ENCODE peak calls at places on chromosomes 1 and 21, in seven cellular contexts. One of them, this sample, is unnamed.

GRCh38 chr21:46650476-46651098 is 15.1 kb downstream of the PRMT2 start:
- DNase-seq in SK-N-SH: peak; percentile 61
- DNase-seq in H1: no peak
- DNase-seq in HCT116: no peak
- DNase-seq in K562: no peak
- DNase-seq in GM12878: no peak
- DNase-seq in HepG2: no peak
- DNase-seq in this sample: no peak

GRCh38 chr1:20405051-20405754 is 80.8 kb downstream of the CAMK2N1 start:
- DNase-seq in H1: no peak
- DNase-seq in GM12878: no peak
- DNase-seq in HepG2: no peak
- DNase-seq in K562: no peak
- DNase-seq in SK-N-SH: no peak
- DNase-seq in HCT116: no peak
- DNase-seq in this sample: no peak

GRCh38 chr1:36773827-36774541 is 260.3 kb downstream of the GRIK3 start:
- DNase-seq in SK-N-SH: no peak
- DNase-seq in H1: no peak
- DNase-seq in GM12878: no peak
- DNase-seq in HCT116: no peak
- DNase-seq in HepG2: no peak
- DNase-seq in K562: no peak
- DNase-seq in this sample: no peak

GRCh38 chr1:182147136-182147815 is 85.8 kb upstream of the ZNF648 start:
- DNase-seq in SK-N-SH: no peak
- DNase-seq in GM12878: peak; percentile 60
- DNase-seq in H1: no peak
- DNase-seq in K562: no peak
- DNase-seq in HCT116: no peak
- DNase-seq in HepG2: no peak
- DNase-seq in this sample: no peak

GRCh38 chr1:1402081-1402900 is 3.2 kb upstream of the CCNL2 start:
- DNase-seq in GM12878: no peak
- DNase-seq in HCT116: peak; percentile 52
- DNase-seq in K562: peak; percentile 47
- DNase-seq in HepG2: peak; percentile 52
- DNase-seq in SK-N-SH: peak; percentile 63
- DNase-seq in H1: peak; percentile 77
- DNase-seq in this sample: peak; percentile 57

GRCh38 chr1:42239555-42239954 is 75.0 kb upstream of the GUCA2A start:
- DNase-seq in SK-N-SH: no peak
- DNase-seq in K562: no peak
- DNase-seq in HCT116: no peak
- DNase-seq in GM12878: no peak
- DNase-seq in HepG2: no peak
- DNase-seq in H1: no peak
- DNase-seq in this sample: no peak

GRCh38 chr1:73674945-73675561 is 522.9 kb downstream of the LRRIQ3 start:
- DNase-seq in H1: no peak
- DNase-seq in K562: no peak
- DNase-seq in HCT116: no peak
- DNase-seq in HepG2: no peak
- DNase-seq in SK-N-SH: peak; percentile 14
- DNase-seq in GM12878: no peak
- DNase-seq in this sample: peak; percentile 1

GRCh38 chr1:64292399-64292798 is 89.0 kb downstream of the UBE2U start:
- DNase-seq in HCT116: no peak
- DNase-seq in GM12878: no peak
- DNase-seq in SK-N-SH: no peak
- DNase-seq in HepG2: no peak
- DNase-seq in H1: no peak
- DNase-seq in K562: no peak
- DNase-seq in this sample: no peak

GRCh38 chr1:98420376-98421097 is 241.0 kb upstream of the SNX7 start:
- DNase-seq in HepG2: no peak
- DNase-seq in H1: no peak
- DNase-seq in K562: no peak
- DNase-seq in SK-N-SH: no peak
- DNase-seq in HCT116: no peak
- DNase-seq in GM12878: no peak
- DNase-seq in this sample: no peak

GRCh38 chr1:21524686-21525339 is 15.6 kb downstream of the ALPL start:
- DNase-seq in GM12878: no peak
- DNase-seq in H1: no peak
- DNase-seq in K562: no peak
- DNase-seq in SK-N-SH: no peak
- DNase-seq in HepG2: no peak
- DNase-seq in HCT116: no peak
- DNase-seq in this sample: no peak

GRCh38 chr1:150574260-150575071 is 4.9 kb downstream of the MCL1 start:
- DNase-seq in GM12878: no peak
- DNase-seq in K562: peak; percentile 9
- DNase-seq in HepG2: no peak
- DNase-seq in HCT116: no peak
- DNase-seq in H1: no peak
- DNase-seq in SK-N-SH: no peak
- DNase-seq in this sample: no peak

GRCh38 chr21:26050857-26051256 is 119.7 kb downstream of the APP start:
- DNase-seq in HepG2: no peak
- DNase-seq in K562: no peak
- DNase-seq in GM12878: no peak
- DNase-seq in H1: no peak
- DNase-seq in HCT116: no peak
- DNase-seq in SK-N-SH: no peak
- DNase-seq in this sample: no peak

GRCh38 chr1:32600034-32600433 is 50.3 kb downstream of the ZBTB8OS start:
- DNase-seq in K562: no peak
- DNase-seq in SK-N-SH: peak; percentile 25
- DNase-seq in HCT116: no peak
- DNase-seq in GM12878: no peak
- DNase-seq in H1: no peak
- DNase-seq in HepG2: no peak
- DNase-seq in this sample: no peak

GRCh38 chr21:28375708-28376385 is 616.8 kb downstream of the LTN1 start:
- DNase-seq in K562: no peak
- DNase-seq in GM12878: no peak
- DNase-seq in SK-N-SH: no peak
- DNase-seq in HCT116: no peak
- DNase-seq in H1: no peak
- DNase-seq in HepG2: no peak
- DNase-seq in this sample: no peak

GRCh38 chr1:84972377-84972987 is 24.4 kb downstream of the MCOLN2 start:
- DNase-seq in GM12878: no peak
- DNase-seq in H1: no peak
- DNase-seq in HepG2: no peak
- DNase-seq in K562: no peak
- DNase-seq in HCT116: no peak
- DNase-seq in SK-N-SH: no peak
- DNase-seq in this sample: no peak

GRCh38 chr1:213983589-213984386 is 4.0 kb upstream of the PROX1 start:
- DNase-seq in K562: no peak
- DNase-seq in HepG2: no peak
- DNase-seq in GM12878: no peak
- DNase-seq in SK-N-SH: no peak
- DNase-seq in H1: no peak
- DNase-seq in HCT116: no peak
- DNase-seq in this sample: no peak

GRCh38 chr1:11697188-11697892 is 5.8 kb downstream of the DRAXIN start:
- DNase-seq in GM12878: no peak
- DNase-seq in K562: peak; percentile 88
- DNase-seq in HepG2: no peak
- DNase-seq in H1: no peak
- DNase-seq in SK-N-SH: no peak
- DNase-seq in HCT116: no peak
- DNase-seq in this sample: no peak

GRCh38 chr1:109892476-109893368 is 17.9 kb upstream of the CSF1 start:
- DNase-seq in HCT116: no peak
- DNase-seq in K562: no peak
- DNase-seq in GM12878: no peak
- DNase-seq in H1: no peak
- DNase-seq in SK-N-SH: no peak
- DNase-seq in HepG2: no peak
- DNase-seq in this sample: no peak

GRCh38 chr1:181430015-181430657 is 53.2 kb upstream of the CACNA1E start:
- DNase-seq in GM12878: peak; percentile 79
- DNase-seq in K562: no peak
- DNase-seq in HepG2: no peak
- DNase-seq in SK-N-SH: no peak
- DNase-seq in H1: no peak
- DNase-seq in HCT116: no peak
- DNase-seq in this sample: no peak

GRCh38 chr1:36446261-36446660 is 4.0 kb downstream of the OSCP1 start:
- DNase-seq in HepG2: peak; percentile 34
- DNase-seq in SK-N-SH: peak; percentile 59
- DNase-seq in H1: peak; percentile 63
- DNase-seq in K562: peak; percentile 65
- DNase-seq in GM12878: no peak
- DNase-seq in HCT116: no peak
- DNase-seq in this sample: no peak

GRCh38 chr1:161013591-161014513 is 7.1 kb downstream of the F11R start:
- DNase-seq in HepG2: peak; percentile 99
- DNase-seq in H1: peak; percentile 69
- DNase-seq in HCT116: no peak
- DNase-seq in SK-N-SH: no peak
- DNase-seq in GM12878: peak; percentile 74
- DNase-seq in K562: peak; percentile 71
- DNase-seq in this sample: peak; percentile 95
- TF ChIP-seq JUND in HepG2: peak; percentile 94
- TF ChIP-seq JUND in H1: no peak
- TF ChIP-seq JUND in HCT116: no peak
- TF ChIP-seq JUND in SK-N-SH: no peak
- TF ChIP-seq JUND in GM12878: no peak
- TF ChIP-seq JUND in K562: peak; percentile 82
- TF ChIP-seq JUND in this sample: no peak

GRCh38 chr1:89394851-89395250 is 31.0 kb downstream of the GBP6 start:
- DNase-seq in SK-N-SH: no peak
- DNase-seq in GM12878: no peak
- DNase-seq in HCT116: no peak
- DNase-seq in H1: no peak
- DNase-seq in K562: no peak
- DNase-seq in HepG2: no peak
- DNase-seq in this sample: no peak
- TF ChIP-seq JUND in SK-N-SH: no peak
- TF ChIP-seq JUND in GM12878: no peak
- TF ChIP-seq JUND in HCT116: no peak
- TF ChIP-seq JUND in H1: no peak
- TF ChIP-seq JUND in K562: no peak
- TF ChIP-seq JUND in HepG2: no peak
- TF ChIP-seq JUND in this sample: no peak

GRCh38 chr1:229372251-229372650 is 29.4 kb upstream of the CCSAP start:
- DNase-seq in H1: no peak
- DNase-seq in HCT116: no peak
- DNase-seq in SK-N-SH: no peak
- DNase-seq in K562: no peak
- DNase-seq in GM12878: no peak
- DNase-seq in HepG2: no peak
- DNase-seq in this sample: no peak

GRCh38 chr1:229368347-229368746 is 25.5 kb upstream of the CCSAP start:
- DNase-seq in HCT116: no peak
- DNase-seq in SK-N-SH: no peak
- DNase-seq in GM12878: peak; percentile 59
- DNase-seq in K562: no peak
- DNase-seq in H1: peak; percentile 26
- DNase-seq in HepG2: no peak
- DNase-seq in this sample: no peak

GRCh38 chr1:229373395-229373794 is 30.5 kb upstream of the CCSAP start:
- DNase-seq in HCT116: no peak
- DNase-seq in GM12878: no peak
- DNase-seq in K562: no peak
- DNase-seq in HepG2: no peak
- DNase-seq in H1: peak; percentile 20
- DNase-seq in SK-N-SH: no peak
- DNase-seq in this sample: no peak

GRCh38 chr1:229371624-229372023 is 28.8 kb upstream of the CCSAP start:
- DNase-seq in HCT116: no peak
- DNase-seq in SK-N-SH: no peak
- DNase-seq in HepG2: no peak
- DNase-seq in K562: no peak
- DNase-seq in GM12878: no peak
- DNase-seq in H1: no peak
- DNase-seq in this sample: no peak

DNA sequence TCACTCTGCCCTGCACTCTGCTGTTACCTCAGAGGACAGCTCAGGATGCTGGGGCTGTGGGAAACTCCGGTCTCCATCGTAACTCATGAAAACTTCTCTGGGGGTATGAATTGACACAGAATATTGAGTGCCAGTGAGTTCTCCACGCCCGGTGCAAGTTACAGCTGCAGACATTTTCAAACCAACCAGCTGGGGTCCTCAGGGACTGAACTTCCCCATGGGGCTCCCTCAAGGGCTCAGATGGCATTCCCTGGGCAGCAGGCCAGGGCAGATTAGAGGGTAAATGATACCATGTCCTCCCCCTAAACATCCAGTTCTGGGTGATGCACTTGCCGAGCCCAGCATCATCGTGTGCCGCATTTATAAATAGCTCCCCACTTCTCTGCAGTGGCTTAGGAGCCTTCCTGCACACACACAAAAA is 27.8 kb upstream of the CCSAP start:
- DNase-seq in SK-N-SH: peak; percentile 55
- DNase-seq in H1: no peak
- DNase-seq in HCT116: no peak
- DNase-seq in K562: no peak
- DNase-seq in HepG2: no peak
- DNase-seq in GM12878: peak; percentile 27
- DNase-seq in this sample: no peak
- TF ChIP-seq JUND in SK-N-SH: no peak
- TF ChIP-seq JUND in H1: no peak
- TF ChIP-seq JUND in HCT116: no peak
- TF ChIP-seq JUND in K562: no peak
- TF ChIP-seq JUND in HepG2: no peak
- TF ChIP-seq JUND in GM12878: no peak
- TF ChIP-seq JUND in this sample: no peak

GRCh38 chr1:209936125-209936524 is 1.9 kb upstream of the SYT14 start:
- DNase-seq in HCT116: no peak
- DNase-seq in K562: no peak
- DNase-seq in GM12878: no peak
- DNase-seq in SK-N-SH: no peak
- DNase-seq in HepG2: no peak
- DNase-seq in H1: no peak
- DNase-seq in this sample: no peak

GRCh38 chr1:209937996-209938959 is at the start of gene SYT14:
- DNase-seq in SK-N-SH: peak; percentile 94
- DNase-seq in HCT116: no peak
- DNase-seq in GM12878: no peak
- DNase-seq in HepG2: no peak
- DNase-seq in K562: peak; percentile 12
- DNase-seq in H1: peak; percentile 85
- DNase-seq in this sample: no peak
- TF ChIP-seq JUND in SK-N-SH: no peak
- TF ChIP-seq JUND in HCT116: no peak
- TF ChIP-seq JUND in GM12878: no peak
- TF ChIP-seq JUND in HepG2: no peak
- TF ChIP-seq JUND in K562: no peak
- TF ChIP-seq JUND in H1: peak; percentile 58
- TF ChIP-seq JUND in this sample: no peak

GRCh38 chr1:176866011-176866410 is 298.5 kb downstream of the ASTN1 start:
- DNase-seq in H1: no peak
- DNase-seq in K562: no peak
- DNase-seq in SK-N-SH: no peak
- DNase-seq in GM12878: no peak
- DNase-seq in HepG2: no peak
- DNase-seq in HCT116: no peak
- DNase-seq in this sample: no peak
- TF ChIP-seq JUND in H1: no peak
- TF ChIP-seq JUND in K562: no peak
- TF ChIP-seq JUND in SK-N-SH: no peak
- TF ChIP-seq JUND in GM12878: no peak
- TF ChIP-seq JUND in HepG2: no peak
- TF ChIP-seq JUND in HCT116: no peak
- TF ChIP-seq JUND in this sample: no peak

GRCh38 chr21:43809346-43809799 is 20.0 kb downstream of the RRP1 start:
- DNase-seq in GM12878: no peak
- DNase-seq in K562: no peak
- DNase-seq in HCT116: no peak
- DNase-seq in HepG2: no peak
- DNase-seq in SK-N-SH: no peak
- DNase-seq in H1: no peak
- DNase-seq in this sample: no peak
- TF ChIP-seq JUND in GM12878: no peak
- TF ChIP-seq JUND in K562: no peak
- TF ChIP-seq JUND in HCT116: no peak
- TF ChIP-seq JUND in HepG2: no peak
- TF ChIP-seq JUND in SK-N-SH: no peak
- TF ChIP-seq JUND in H1: no peak
- TF ChIP-seq JUND in this sample: no peak